ENCODE peak calls at places on chromosomes 4 and X, in four cellular contexts. O, L, G and F are unnamed samples.

GRCh38 chr4:52877694-52878093 is 15.6 kb downstream of the RASL11B start:
- DNase-seq in O (no peak), L (no peak), G (no peak), F (no peak)

GRCh38 chr4:59748433-59748832 is 1451.7 kb upstream of the ADGRL3 start:
- DNase-seq in O (no peak), L (no peak), G (no peak), F (no peak)

GRCh38 chr4:88958080-88958479 is 98.9 kb downstream of the FAM13A start:
- DNase-seq in O (no peak), L (no peak), G (no peak), F (no peak)

GRCh38 chr4:15244354-15244753 is 183.5 kb upstream of the C1QTNF7 start:
- DNase-seq in O (no peak), L (no peak), G (no peak), F (no peak)

GRCh38 chr4:69092190-69092589 is 4.1 kb upstream of the UGT2B7 start:
- DNase-seq in O (no peak), L (no peak), G (no peak), F (no peak)

GRCh38 chr4:72857216-72857615 is 212.3 kb downstream of the COX18 start:
- DNase-seq in O (no peak), L (no peak), G (no peak), F (no peak)

GRCh38 chrX:72621163-72621562 is 48.5 kb upstream of the HDAC8 start:
- DNase-seq in O (no peak), L (no peak), G (no peak), F (no peak)

GRCh38 chr4:126223784-126224407 is 909.1 kb downstream of the FAT4 start:
- DNase-seq in O (no peak), L (no peak), G (peak), F (no peak)

GRCh38 chr4:108465886-108466491 is 154.4 kb upstream of the RPL34 start:
- DNase-seq in O (no peak), L (no peak), G (no peak), F (no peak)

GRCh38 chr4:185742766-185743165 is 69.2 kb downstream of the SORBS2 start:
- DNase-seq in O (no peak), L (no peak), G (no peak), F (no peak)

GRCh38 chrX:79107891-79108718 is 36.4 kb upstream of the GPR174 start:
- DNase-seq in O (no peak), L (no peak), G (no peak), F (no peak)

DNA sequence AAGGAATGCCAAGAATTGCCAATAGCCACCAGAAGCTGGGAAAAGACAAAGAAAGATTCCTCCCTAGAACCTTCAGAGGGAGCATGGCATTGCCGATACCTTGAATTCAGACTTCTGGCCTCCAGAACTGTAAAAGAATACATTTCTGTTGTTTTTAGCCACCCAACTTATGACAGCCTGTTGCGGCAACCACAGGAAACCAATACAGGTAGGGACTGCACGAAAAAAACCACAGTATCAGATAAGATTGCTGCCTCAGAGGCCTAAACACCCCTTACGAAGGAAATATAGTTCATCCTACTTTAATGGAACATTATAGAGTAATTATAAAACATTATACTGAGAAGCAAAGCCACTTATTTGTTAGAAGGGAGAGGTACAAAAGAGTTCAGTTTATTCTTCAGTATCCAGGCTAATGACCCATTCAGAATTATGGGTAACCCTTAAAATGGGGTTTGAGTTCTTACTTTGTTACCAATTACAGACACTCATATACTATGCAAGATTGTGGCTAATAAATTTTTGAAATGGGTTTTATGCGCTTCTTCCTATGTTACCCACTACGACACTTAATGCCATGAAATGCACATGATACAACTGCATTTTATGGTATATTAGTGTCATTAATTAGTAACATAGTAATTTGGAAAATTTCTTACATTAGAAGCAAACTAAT is 37.4 kb upstream of the SMIM10L2A start:
- DNase-seq in O (no peak), L (no peak), G (no peak), F (no peak)
- TF ChIP-seq ELF4 in O (no peak), L (no peak), G (no peak), F (no peak)

DNA sequence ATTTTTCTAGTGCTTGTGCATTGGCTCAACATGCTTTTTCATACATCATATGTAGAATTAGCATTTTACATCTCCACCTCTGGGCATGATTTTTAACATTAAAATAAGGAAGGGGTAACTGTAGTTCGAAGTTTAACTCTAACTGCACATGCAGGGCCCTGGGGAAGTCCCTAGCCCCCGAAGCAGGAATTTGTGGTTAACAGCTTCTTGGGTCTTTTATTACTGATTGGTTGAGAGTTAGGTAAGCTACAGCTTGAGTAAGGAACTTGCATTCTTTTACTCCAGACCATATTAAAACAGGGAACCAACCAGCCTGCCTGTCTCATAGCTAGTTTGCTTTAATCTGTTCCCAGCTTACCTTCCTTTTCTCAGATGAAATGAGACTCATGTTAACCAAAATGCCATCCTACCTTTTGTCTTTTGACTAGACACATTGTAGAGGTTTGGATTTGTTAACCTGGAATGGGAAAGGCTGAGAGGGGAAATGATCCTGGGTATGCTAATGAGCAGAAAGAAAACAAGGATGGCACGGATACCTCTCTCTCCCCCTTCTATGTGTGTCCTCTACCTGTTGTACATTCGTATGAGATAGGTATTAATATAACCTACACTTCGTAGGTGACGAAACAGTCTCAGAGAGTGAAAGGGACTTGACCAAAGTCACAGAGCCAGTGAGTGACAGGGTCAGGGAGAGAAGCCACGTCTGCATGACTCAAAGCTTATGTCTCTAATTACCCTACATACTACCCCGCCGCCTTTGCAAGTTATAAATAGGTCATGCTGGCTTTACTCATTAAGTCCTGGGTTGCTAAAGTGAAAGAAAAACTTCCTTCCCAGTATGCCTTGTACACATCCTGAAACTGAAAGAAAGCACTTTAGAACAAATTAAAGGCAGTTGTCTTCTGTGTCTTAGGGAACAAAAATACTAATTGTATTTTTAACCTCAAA is 119.5 kb upstream of the AFF2 start:
- DNase-seq in O (no peak), L (no peak), G (no peak), F (no peak)
- TF ChIP-seq ELF4 in O (no peak), L (no peak), G (no peak), F (no peak)

GRCh38 chrX:1452497-1453389 is at the start of gene ASMTL:
- DNase-seq in O (peak), L (peak), G (peak), F (peak)

GRCh38 chrX:1455948-1456280 is 3.2 kb upstream of the ASMTL start:
- DNase-seq in O (no peak), L (no peak), G (no peak), F (no peak)

GRCh38 chrX:1451676-1452496 is 823 bp downstream of the ASMTL start:
- DNase-seq in O (no peak), L (no peak), G (no peak), F (no peak)

GRCh38 chrX:1453390-1453783 is 678 bp upstream of the ASMTL start:
- DNase-seq in O (no peak), L (no peak), G (no peak), F (no peak)

GRCh38 chrX:1453951-1454785 is 1.5 kb upstream of the ASMTL start:
- DNase-seq in O (peak), L (peak), G (peak), F (peak)
- TF ChIP-seq ELF4 in O (no peak), L (no peak), G (no peak), F (no peak)

GRCh38 chrX:109536439-109537323 is at the start of gene NXT2:
- DNase-seq in O (peak), L (peak), G (peak), F (peak)
- TF ChIP-seq ELF4 in O (no peak), L (no peak), G (no peak), F (peak)

GRCh38 chr4:4430492-4431195 is 43.7 kb downstream of the NSG1 start:
- DNase-seq in O (peak), L (peak), G (peak), F (peak)

GRCh38 chr4:4436244-4436823 is 49.4 kb downstream of the NSG1 start:
- DNase-seq in O (no peak), L (no peak), G (no peak), F (no peak)

GRCh38 chr4:4428966-4429875 is 42.3 kb downstream of the NSG1 start:
- DNase-seq in O (no peak), L (no peak), G (no peak), F (no peak)

GRCh38 chr4:4433941-4434340 is 47.0 kb downstream of the NSG1 start:
- DNase-seq in O (no peak), L (no peak), G (no peak), F (no peak)

DNA sequence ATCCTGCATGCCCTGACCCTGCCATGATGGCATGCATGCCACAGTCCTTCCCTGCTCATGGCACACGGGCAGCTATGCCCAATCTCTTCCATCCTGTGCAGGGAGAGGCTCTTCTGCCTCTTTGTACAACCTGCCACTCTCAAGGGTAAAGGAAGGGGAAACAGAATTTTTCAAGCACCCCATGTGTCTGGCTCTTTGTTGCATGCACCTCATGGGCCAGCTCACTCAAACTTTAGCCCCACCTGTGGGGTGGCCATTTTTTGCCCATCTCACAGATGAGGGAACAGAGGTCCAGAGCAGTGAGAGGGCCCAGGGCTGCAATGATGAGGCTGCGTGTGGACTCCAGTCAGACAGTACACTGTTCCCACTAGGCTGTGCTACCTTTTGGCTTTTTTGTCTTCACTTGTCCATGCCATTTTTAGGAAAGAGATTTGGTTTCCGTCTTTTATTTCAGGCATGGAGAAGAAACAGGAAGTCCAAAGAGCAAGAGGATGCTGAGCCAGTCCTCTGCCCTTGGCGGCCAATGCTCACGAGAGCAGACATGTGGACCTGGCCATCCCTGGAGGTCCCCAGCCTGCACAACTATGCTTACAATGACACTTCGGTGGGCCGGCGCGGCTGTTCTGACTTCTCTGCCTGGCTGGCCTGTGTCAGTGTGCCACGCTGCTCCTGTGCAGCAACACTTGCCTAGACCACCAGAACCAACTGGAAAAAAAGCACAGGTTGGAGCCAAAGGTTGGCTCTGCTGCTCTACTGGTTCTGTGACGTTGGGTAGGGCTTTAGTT is 45.6 kb downstream of the NSG1 start:
- DNase-seq in O (no peak), L (no peak), G (no peak), F (no peak)
- TF ChIP-seq ELF4 in O (no peak), L (no peak), G (no peak), F (no peak)

GRCh38 chrX:78092296-78092695 is 11.8 kb upstream of the PGK1 start:
- DNase-seq in O (peak), L (no peak), G (peak), F (peak)
- TF ChIP-seq ELF4 in O (no peak), L (no peak), G (no peak), F (no peak)

DNA sequence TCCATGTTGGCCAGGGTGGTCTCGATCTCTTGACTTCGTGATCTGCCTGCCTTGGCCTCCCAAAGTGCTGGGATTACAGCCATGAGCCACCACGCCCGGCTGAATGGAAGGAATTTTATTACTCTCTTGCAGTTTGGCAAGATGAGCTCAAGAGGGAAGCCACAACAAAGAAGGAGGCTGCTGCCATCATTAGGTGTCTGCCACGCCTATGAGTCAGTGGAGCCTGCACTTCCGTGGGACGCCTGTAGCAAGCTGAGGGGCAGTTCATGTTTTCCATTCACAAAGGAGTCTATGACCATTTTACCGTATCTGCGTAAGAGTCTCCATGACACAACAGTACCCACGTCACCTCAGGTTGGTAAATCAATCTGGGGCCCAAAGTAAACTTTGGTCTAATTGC is 51.2 kb upstream of the CHRNA9 start:
- DNase-seq in O (no peak), L (no peak), G (no peak), F (no peak)
- TF ChIP-seq ELF4 in O (no peak), L (no peak), G (no peak), F (no peak)

DNA sequence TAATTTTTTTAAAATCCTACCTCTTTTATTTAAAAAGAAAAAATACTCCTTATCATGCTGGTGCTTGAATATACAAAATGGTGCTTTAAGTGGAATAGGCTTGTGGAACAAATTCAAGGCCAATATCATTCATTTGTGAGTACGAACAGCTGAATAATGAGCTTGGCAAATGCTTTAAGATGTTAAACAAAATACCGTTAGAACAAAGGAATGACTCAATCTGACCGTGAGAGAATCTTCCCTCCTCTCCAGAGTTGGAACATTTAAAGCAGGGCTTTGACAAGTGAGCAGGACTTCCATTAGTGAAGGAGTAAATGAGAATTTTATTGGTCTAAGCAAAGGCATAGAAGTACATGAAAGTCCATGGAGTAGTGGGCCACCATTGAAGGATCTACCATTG is 74.5 kb downstream of the DCLK2 start:
- DNase-seq in O (no peak), L (no peak), G (no peak), F (no peak)
- TF ChIP-seq ELF4 in O (no peak), L (no peak), G (no peak), F (no peak)

DNA sequence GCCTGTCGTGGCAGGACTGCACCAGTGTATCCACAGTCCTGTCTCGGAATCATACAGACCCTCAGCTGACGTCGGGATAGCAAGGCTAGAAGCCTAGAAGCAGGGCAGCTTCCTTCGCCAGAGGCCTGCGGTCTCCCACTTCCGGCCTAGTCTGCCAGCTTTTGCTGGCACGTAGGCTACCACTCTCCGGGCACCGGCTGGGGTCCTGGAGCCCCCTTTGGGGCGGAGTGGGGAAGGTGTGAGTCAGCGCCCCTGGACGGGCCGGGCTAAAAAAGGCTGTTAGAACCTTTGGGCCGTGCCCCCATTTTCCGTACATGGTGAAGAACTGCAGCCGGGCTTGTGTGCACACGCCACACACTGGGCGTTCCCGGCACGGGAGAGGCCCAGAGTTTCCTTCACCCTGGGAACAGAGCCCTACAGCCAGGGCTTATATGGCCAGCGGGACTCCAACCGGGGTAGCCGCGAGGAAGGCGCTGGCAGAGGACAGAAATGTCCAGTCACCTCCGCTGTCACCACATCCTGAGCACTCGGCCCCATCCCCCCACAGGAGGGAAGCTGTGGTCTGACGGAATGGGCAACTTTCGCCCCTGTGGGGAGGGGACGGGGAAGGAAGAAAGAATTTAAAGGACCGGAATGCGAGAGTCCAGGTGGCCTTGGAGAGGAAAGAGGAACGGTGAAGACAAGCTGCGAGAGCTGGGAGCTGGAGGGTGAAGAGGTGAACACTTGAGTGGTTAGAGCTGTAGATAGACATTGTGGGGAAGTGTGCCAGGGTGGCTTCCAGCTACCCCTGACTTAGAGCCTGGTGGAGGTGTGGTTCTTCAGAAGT is 4.6 kb downstream of the MAGIX start:
- DNase-seq in O (no peak), L (peak), G (no peak), F (no peak)
- TF ChIP-seq ELF4 in O (no peak), L (no peak), G (no peak), F (no peak)

DNA sequence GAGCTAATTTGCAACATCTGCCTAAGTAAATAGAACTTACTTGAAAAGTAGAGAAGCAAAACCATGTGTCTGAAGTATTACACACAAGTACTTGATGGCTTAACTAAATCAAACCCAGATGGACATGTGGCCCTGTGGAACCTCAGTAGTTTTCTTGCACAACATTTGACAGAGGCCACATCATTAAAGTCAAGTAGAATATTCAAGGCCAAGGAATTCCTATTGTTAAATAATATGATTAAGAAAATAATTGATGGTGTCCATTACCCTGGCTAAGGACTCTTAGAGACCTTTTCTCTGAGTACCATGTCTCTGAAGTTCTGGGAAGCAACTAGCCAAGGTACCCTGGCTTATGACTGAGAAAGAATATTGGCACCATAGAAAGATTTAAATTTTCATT is 135.4 kb upstream of the OTUD4 start:
- DNase-seq in O (no peak), L (no peak), G (no peak), F (no peak)
- TF ChIP-seq ELF4 in O (no peak), L (no peak), G (no peak), F (no peak)